ENCODE peak calls at places on chromosomes 3 and 15, in five cellular contexts. K, M, O, J and E are unnamed samples. For H3K27me3 and H3K4me1, the result is how much of the 10 kb centered on the place peaks cover.

GRCh38 chr15:71440479-71441071 is 325.3 kb downstream of the THSD4 start:
- DNase-seq in O (no peak), K (no peak), M (peak), J (no peak), E (peak)

GRCh38 chr3:72442755-72443154 is 405.5 kb downstream of the SHQ1 start:
- DNase-seq in M (no peak), O (no peak), K (no peak), J (no peak), E (no peak)

GRCh38 chr3:23161308-23161707 is 41.8 kb upstream of the UBE2E2 start:
- DNase-seq in J (no peak), K (no peak), O (no peak), M (no peak), E (no peak)

GRCh38 chr3:143851331-143852017 is 3.2 kb upstream of the SLC9A9 start:
- DNase-seq in M (no peak), K (no peak), O (no peak), J (no peak), E (no peak)

GRCh38 chr3:59245300-59245878 is 195.6 kb upstream of the CFAP20DC start:
- DNase-seq in J (no peak), M (no peak), O (no peak), K (no peak), E (no peak)

GRCh38 chr3:152272771-152273242 is 4.1 kb downstream of the MBNL1 start:
- DNase-seq in O (no peak), J (no peak), M (peak), K (no peak), E (peak)

GRCh38 chr15:69604050-69604378 is 151.4 kb downstream of the RPLP1 start:
- DNase-seq in K (no peak), J (peak), O (peak), M (no peak), E (no peak)

GRCh38 chr3:195876297-195877031 is 31.9 kb downstream of the TNK2 start:
- DNase-seq in M (no peak), J (no peak), K (peak), O (peak), E (no peak)

GRCh38 chr3:31980530-31981205 is 394 bp downstream of the OSBPL10 start:
- DNase-seq in K (peak), M (peak), O (peak), J (peak), E (peak)

GRCh38 chr3:61893840-61894566 is 332.6 kb downstream of the PTPRG start:
- DNase-seq in O (no peak), J (no peak), M (no peak), K (no peak), E (no peak)

GRCh38 chr3:12465826-12466225 is 18.5 kb upstream of the TSEN2 start:
- DNase-seq in K (peak), J (no peak), O (no peak), M (no peak), E (no peak)

GRCh38 chr15:33956397-33956796 is 11.9 kb upstream of the CHRM5 start:
- DNase-seq in K (no peak), M (no peak), O (no peak), J (no peak), E (no peak)

GRCh38 chr3:151459360-151459759 is 1.5 kb downstream of the IGSF10 start:
- DNase-seq in K (no peak), J (no peak), M (no peak), O (no peak), E (no peak)

GRCh38 chr3:95926904-95927501 is 887.4 kb upstream of the EPHA6 start:
- DNase-seq in K (no peak), O (no peak), J (no peak), M (no peak), E (no peak)

GRCh38 chr3:48151058-48151806 is 37.0 kb downstream of the CDC25A start:
- DNase-seq in O (peak), J (peak), M (peak), K (peak), E (peak)

GRCh38 chr3:15309662-15310335 is 22.6 kb downstream of the SH3BP5 start:
- DNase-seq in J (no peak), M (peak), O (no peak), K (no peak), E (no peak)

GRCh38 chr3:102018544-102018943 is 169.2 kb downstream of the NFKBIZ start:
- DNase-seq in O (no peak), J (no peak), M (no peak), K (no peak), E (no peak)

GRCh38 chr15:89416339-89417183 is 79.8 kb downstream of the RHCG start:
- DNase-seq in M (peak), J (peak), O (peak), K (peak), E (peak)
- H3K27me3 ChIP-seq in M (half or more), J (under half), O (half or more), K (under half), E (under half)

GRCh38 chr3:188000361-188000861 is 153.5 kb upstream of the LPP start:
- DNase-seq in K (peak), M (no peak), J (no peak), O (peak), E (no peak)
- H3K4me3 ChIP-seq in K (no peak), M (no peak), J (no peak), O (no peak), E (no peak)

GRCh38 chr3:190105876-190106275 is 14.8 kb downstream of the P3H2 start:
- DNase-seq in K (no peak), J (no peak), M (peak), O (no peak), E (no peak)

GRCh38 chr3:190099099-190099498 is 21.6 kb downstream of the P3H2 start:
- DNase-seq in O (no peak), M (peak), K (no peak), J (no peak), E (no peak)

GRCh38 chr3:190097617-190098016 is 23.1 kb downstream of the P3H2 start:
- DNase-seq in J (no peak), O (no peak), K (no peak), M (no peak), E (no peak)

GRCh38 chr3:190097025-190097424 is 23.7 kb downstream of the P3H2 start:
- DNase-seq in J (no peak), M (no peak), O (no peak), K (no peak), E (no peak)

GRCh38 chr3:190101320-190102117 is 19.2 kb downstream of the P3H2 start:
- DNase-seq in J (no peak), O (no peak), K (no peak), M (no peak), E (no peak)
- H3K4me1 ChIP-seq in J (under half), O (under half), K (under half), M (under half), E (under half)

GRCh38 chr3:193499152-193499551 is 55.5 kb downstream of the ATP13A4 start:
- DNase-seq in J (no peak), M (peak), K (no peak), O (no peak), E (no peak)

GRCh38 chr3:193496658-193497057 is 58.0 kb downstream of the ATP13A4 start:
- DNase-seq in M (no peak), K (no peak), O (no peak), J (no peak), E (no peak)

GRCh38 chr3:193502871-193503270 is 51.8 kb downstream of the ATP13A4 start:
- DNase-seq in K (no peak), O (no peak), M (no peak), J (no peak), E (no peak)

GRCh38 chr3:193499801-193500485 is 54.8 kb downstream of the ATP13A4 start:
- DNase-seq in O (no peak), K (no peak), J (no peak), M (no peak), E (no peak)

GRCh38 chr3:193498195-193498594 is 56.5 kb downstream of the ATP13A4 start:
- DNase-seq in K (no peak), J (no peak), M (no peak), O (no peak), E (no peak)
- H3K27me3 ChIP-seq in K (under half), J (under half), M (under half), O (under half), E (under half)

DNA sequence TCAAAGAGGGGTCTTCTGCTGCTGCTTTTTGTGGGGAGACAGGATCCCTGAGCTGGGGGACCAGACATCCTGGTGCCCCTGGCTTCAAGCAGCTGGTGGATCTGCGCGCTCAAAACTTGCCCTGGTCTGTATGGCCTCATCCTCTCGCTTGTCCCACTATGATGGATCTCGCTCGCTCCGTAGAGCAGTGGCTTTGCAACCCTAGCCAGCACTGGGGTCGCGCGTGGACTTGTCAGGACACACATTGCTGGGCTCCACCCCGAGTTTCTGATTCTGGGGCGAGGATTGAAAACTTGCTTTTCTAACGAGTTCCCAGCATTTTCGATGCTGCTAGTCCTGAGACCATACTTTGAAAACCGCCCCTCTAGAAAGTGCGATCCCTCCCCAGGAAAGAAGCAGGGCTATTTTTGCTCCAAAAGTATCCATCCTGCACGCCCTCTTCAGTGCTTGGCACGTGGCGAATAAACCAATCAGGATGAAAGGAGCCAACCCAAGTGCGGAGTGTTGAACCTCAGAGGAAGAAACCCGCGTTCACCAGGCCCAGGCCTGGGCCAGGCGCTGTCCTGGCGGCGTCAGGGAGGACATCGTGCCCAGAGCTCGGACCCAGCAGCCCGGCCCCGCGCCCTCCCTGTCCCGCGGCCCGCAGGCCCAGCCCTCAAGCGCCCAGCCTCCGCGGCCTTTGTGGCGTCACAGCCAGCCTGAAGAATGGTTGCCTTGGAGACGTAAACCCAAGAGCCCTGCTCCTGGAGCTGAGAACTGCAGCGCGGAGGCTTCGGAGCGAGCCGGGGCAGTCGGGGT is at the start of gene CFAP100:
- DNase-seq in J (no peak), K (peak), O (peak), M (peak), E (no peak)
- H3K4me3 ChIP-seq in J (no peak), K (peak), O (peak), M (no peak), E (no peak)

GRCh38 chr3:24365168-24365567 is 129.5 kb downstream of the THRB start:
- DNase-seq in M (peak), O (peak), K (peak), J (peak), E (no peak)

GRCh38 chr3:24363242-24363641 is 131.4 kb downstream of the THRB start:
- DNase-seq in K (no peak), M (peak), J (peak), O (peak), E (no peak)

GRCh38 chr3:24367216-24367615 is 127.4 kb downstream of the THRB start:
- DNase-seq in K (no peak), M (no peak), O (no peak), J (no peak), E (no peak)

GRCh38 chr3:24361661-24362060 is 133.0 kb downstream of the THRB start:
- DNase-seq in O (no peak), M (no peak), J (no peak), K (no peak), E (no peak)

GRCh38 chr3:24364359-24364758 is 130.3 kb downstream of the THRB start:
- DNase-seq in M (no peak), J (no peak), K (no peak), O (no peak), E (no peak)
- H3K4me1 ChIP-seq in M (under half), J (under half), K (under half), O (under half), E (under half)

GRCh38 chr3:194135516-194135805 is 487 bp upstream of the HES1 start:
- DNase-seq in K (no peak), M (peak), O (no peak), J (no peak), E (no peak)

GRCh38 chr3:194134757-194135515 is 1.0 kb upstream of the HES1 start:
- DNase-seq in J (peak), K (peak), O (peak), M (peak), E (peak)

GRCh38 chr3:194137314-194138097 is 1.6 kb downstream of the HES1 start:
- DNase-seq in O (peak), J (peak), M (peak), K (peak), E (peak)

GRCh38 chr3:194136519-194137313 is 768 bp downstream of the HES1 start:
- DNase-seq in J (peak), O (peak), M (peak), K (peak), E (peak)

DNA sequence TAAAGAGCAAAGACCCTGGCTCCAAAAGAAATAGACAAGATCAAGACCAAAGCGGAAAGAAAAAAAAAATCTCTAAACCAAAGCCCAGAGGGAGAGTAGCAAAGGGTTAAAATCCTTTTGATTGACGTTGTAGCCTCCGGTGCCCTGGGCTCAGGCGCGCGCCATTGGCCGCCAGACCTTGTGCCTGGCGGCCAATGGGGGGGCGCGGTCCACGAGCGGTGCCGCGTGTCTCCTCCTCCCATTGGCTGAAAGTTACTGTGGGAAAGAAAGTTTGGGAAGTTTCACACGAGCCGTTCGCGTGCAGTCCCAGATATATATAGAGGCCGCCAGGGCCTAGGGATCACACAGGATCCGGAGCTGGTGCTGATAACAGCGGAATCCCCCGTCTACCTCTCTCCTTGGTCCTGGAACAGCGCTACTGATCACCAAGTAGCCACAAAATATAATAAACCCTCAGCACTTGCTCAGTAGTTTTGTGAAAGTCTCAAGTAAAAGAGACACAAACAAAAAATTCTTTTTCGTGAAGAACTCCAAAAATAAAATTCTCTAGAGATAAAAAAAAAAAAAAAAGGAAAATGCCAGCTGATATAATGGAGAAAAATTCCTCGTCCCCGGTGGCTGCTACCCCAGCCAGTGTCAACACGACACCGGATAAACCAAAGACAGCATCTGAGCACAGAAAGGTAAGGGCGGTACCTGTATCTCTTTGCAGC is at the start of gene HES1:
- DNase-seq in M (peak), J (peak), O (peak), K (peak), E (peak)
- H3K27me3 ChIP-seq in M (under half), J (under half), O (under half), K (under half), E (under half)

GRCh38 chr3:141387446-141388030 is 19.2 kb downstream of the ZBTB38 start:
- DNase-seq in O (no peak), K (no peak), J (no peak), M (no peak), E (no peak)
- H3K4me3 ChIP-seq in O (no peak), K (no peak), J (no peak), M (no peak), E (no peak)

GRCh38 chr3:170714151-170714550 is 128.3 kb upstream of the SLC7A14 start:
- DNase-seq in J (no peak), O (no peak), M (peak), K (no peak), E (no peak)
- H3K4me1 ChIP-seq in J (under half), O (under half), M (half or more), K (under half), E (under half)

DNA sequence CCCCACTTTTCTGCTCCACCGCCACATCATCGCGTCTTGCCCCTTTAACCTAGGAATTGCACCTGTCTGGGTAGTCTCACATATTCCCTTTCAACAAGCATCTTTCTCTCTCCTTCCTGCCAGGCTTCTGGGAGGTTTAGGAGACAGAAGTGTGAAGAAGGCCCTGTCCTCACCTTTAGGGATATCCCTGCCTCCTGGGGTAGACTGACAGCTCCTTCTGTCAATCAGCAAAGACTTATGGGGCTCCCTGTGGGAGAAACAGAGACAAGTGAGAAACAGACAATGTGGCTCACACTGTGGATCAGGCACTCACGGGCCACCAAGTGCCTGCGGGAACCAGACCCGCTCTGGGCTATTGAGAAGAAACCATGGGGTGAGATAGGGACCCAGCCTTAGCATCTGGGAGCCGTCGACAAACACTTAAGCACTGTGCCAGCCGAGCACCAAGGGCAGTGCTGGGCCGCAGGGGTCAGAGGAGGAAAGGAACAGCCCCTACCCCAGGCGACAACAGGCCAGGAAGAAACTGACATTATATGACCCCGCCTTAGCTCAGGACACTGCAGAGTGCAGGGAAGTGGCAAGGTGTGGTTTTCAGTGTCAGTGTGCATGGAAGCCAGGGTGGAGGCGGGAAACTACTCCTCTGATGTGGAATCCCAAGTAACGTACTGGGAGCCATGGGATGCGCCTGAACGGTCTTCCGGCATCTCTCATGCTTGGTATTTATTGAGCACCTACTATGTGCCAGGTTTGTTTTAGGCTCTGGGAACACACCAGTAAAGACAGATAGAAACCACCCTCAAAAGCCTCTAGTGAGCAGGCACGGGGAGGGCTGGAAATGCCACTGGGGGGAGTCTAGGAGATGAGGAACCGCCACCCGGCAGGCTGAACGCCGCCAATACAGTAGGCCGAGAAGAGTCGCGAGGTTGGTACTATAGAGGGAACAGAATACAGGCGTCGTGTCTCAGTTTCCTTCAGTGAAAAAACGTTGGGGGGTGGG is 1.8 kb downstream of the EFCC1 start:
- DNase-seq in K (peak), O (no peak), M (no peak), J (no peak), E (no peak)
- H3K27me3 ChIP-seq in K (under half), O (under half), M (half or more), J (under half), E (under half)